ENCODE peak calls at places on chromosomes 12 and 14, in four cellular contexts. I is K562, G is lung, J is lower lobe of right lung. T is an unnamed sample.

GRCh38 chr12:58529114-58529665 is 391.1 kb downstream of the LRIG3 start:
- DNase-seq in I (no peak), G (no peak), J (no peak), T (no peak)

GRCh38 chr12:116672842-116673516 is 64.9 kb downstream of the SPRING1 start:
- DNase-seq in I (no peak), G (no peak), J (no peak), T (no peak)

GRCh38 chr12:9647825-9648700 is 21.4 kb upstream of the CLEC2D start:
- DNase-seq in I (peak; percentile 91), G (peak; percentile 78), J (peak; percentile 87), T (peak; percentile 95)

GRCh38 chr12:69313209-69313608 is 35.0 kb upstream of the LYZ start:
- DNase-seq in I (no peak), G (no peak), J (no peak), T (no peak)

GRCh38 chr12:107236824-107237467 is 143.6 kb upstream of the CRY1 start:
- DNase-seq in I (no peak), G (no peak), J (no peak), T (no peak)

GRCh38 chr12:31117203-31118011 is 43.7 kb downstream of the DDX11 start:
- DNase-seq in I (peak; percentile 71), G (no peak), J (no peak), T (no peak)

GRCh38 chr14:91744068-91744480 is 12.2 kb upstream of the CATSPERB start:
- DNase-seq in I (peak; percentile 13), G (peak; percentile 33), J (no peak), T (no peak)

GRCh38 chr12:51377099-51377984 is 13.9 kb downstream of the GALNT6 start:
- DNase-seq in I (no peak), G (no peak), J (no peak), T (peak; percentile 48)

GRCh38 chr14:55336691-55337090 is 65.5 kb downstream of the FBXO34 start:
- DNase-seq in I (no peak), G (no peak), J (no peak), T (no peak)

GRCh38 chr12:100984821-100985220 is 190.2 kb downstream of the ANO4 start:
- DNase-seq in I (no peak), G (no peak), J (no peak), T (no peak)

GRCh38 chr12:100986595-100987547 is 192.3 kb downstream of the ANO4 start:
- DNase-seq in I (no peak), G (no peak), J (no peak), T (no peak)

GRCh38 chr12:100991059-100991562 is 196.5 kb downstream of the ANO4 start:
- DNase-seq in I (no peak), G (no peak), J (no peak), T (no peak)

GRCh38 chr12:100988278-100988625 is 193.7 kb downstream of the ANO4 start:
- DNase-seq in I (no peak), G (no peak), J (no peak), T (no peak)

GRCh38 chr12:100987552-100988277 is 193.1 kb downstream of the ANO4 start:
- DNase-seq in I (peak; percentile 65), G (no peak), J (no peak), T (no peak)
- TF ChIP-seq CTCF in I (peak; percentile 39), G (no peak), J (no peak), T (no peak)

DNA sequence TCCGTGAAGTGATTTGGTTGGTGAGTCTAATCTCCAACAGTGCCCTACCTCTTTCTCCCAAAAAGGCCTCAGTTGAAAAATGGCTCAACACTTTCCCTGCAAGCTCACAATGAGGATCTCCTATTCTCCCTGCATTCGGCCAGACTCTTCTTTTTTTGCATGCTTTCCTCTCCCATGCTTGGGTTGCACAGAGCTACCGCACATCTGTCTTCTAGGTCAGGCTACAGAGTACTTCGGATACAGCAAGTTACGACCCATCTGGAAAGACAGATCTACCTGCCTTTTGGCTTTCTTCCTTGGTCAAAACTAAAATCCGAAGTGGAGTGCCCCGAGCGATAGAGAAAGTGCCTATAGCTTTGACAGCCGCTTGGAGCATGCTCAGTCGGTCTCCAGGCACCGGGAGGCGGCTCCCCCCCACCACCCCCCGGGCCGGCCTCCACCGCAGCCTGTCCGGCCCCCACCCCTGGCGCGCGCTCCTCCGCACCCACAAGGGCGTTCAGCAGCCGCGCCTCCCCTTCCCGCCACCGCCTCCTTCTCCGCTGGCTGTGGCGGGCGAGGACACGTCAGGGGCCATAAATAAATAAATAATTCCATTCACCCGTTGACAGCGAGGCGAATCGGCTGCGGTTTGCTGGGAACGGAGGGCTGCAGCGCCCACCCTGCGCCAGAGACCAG is at the start of gene SLC16A7:
- DNase-seq in I (peak; percentile 0), G (peak; percentile 84), J (peak; percentile 89), T (peak; percentile 96)
- TF ChIP-seq CTCF in I (no peak), G (no peak), J (no peak), T (no peak)

GRCh38 chr12:94873368-94874085 is 130.0 kb downstream of the NDUFA12 start:
- DNase-seq in I (no peak), G (no peak), J (no peak), T (peak; percentile 80)

GRCh38 chr12:94874986-94875312 is 128.5 kb downstream of the NDUFA12 start:
- DNase-seq in I (no peak), G (no peak), J (no peak), T (no peak)

GRCh38 chr12:94874086-94874985 is 129.2 kb downstream of the NDUFA12 start:
- DNase-seq in I (no peak), G (no peak), J (no peak), T (no peak)

GRCh38 chr12:94872671-94873367 is 130.7 kb downstream of the NDUFA12 start:
- DNase-seq in I (no peak), G (no peak), J (no peak), T (peak; percentile 74)

DNA sequence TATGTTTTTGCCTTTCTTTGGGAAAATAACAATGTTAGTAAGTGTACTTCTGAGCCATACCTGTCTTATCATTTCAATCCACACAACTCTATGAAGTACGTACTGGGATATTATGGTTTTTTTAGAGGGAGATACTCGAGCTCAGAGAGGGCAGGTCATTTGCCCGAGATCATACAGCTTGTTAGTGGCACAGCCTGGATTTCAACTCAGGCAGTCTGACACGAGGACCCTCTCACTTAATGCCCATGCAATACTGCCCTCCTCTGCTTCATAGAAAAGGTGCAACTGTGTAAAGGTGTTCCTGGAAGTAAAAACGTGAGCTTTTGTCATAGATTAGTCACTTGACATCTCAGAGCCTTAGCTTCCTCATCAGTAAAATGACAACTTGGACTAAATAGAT is 128.0 kb downstream of the NDUFA12 start:
- DNase-seq in I (peak; percentile 21), G (no peak), J (no peak), T (no peak)
- TF ChIP-seq CTCF in I (peak; percentile 32), G (no peak), J (no peak), T (peak; percentile 53)

DNA sequence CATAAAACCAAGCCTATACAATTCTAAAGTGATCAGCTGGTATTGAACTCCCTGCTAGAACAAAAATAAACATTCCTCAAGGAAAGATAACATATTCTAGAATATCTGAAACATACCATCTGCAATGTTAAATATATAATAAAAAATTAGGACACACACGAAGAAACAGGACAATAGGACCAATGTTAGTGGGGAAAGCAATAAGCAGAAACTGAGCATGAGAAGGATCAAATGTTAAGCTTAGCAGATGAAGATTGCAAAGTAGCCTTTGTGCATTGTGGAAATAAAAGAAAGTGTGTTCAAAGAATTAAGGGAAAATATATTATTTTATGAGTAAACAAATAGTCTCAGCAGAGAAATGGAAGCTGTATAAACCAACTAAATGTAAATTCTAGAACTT is 180.8 kb downstream of the EPS8 start:
- DNase-seq in I (no peak), G (no peak), J (no peak), T (no peak)
- TF ChIP-seq CTCF in I (no peak), G (no peak), J (no peak), T (no peak)

DNA sequence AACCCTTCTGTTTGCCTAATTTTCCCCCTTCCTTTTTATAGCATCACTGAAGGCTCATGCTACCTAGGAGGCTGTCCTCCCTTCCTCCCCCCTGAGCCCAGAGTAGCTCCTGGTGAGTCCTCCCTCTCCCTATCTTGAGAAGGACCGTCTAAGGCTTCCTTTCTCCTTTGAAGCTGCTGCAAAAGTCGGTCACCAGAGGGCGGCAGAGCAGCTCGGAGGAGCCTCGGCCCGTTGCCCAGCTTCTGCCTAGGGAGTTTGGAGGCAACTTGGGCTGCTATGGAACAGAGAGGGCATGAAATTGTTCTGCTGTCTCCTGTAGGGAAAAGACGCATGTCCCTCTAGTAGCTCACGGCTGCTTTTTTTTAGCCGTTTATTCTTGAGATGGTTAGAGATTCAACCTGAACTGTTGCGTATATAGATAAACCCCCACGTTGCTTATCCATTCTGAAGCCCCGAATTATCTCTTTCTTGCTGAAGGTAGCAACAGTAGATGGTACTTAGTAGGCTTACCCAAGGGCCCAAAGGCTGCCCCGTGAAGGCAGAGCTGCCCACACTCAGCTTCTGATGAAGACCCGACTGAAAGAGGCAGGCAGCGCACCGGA is 5.7 kb downstream of the WNT5B start:
- DNase-seq in I (peak; percentile 74), G (peak; percentile 75), J (peak; percentile 87), T (peak; percentile 89)
- TF ChIP-seq CTCF in I (peak; percentile 78), G (peak; percentile 74), J (peak; percentile 84), T (peak; percentile 80)

GRCh38 chr14:72876021-72876709 is 17.7 kb downstream of the DPF3 start:
- DNase-seq in I (no peak), G (no peak), J (no peak), T (no peak)

GRCh38 chr14:72880164-72880563 is 13.7 kb downstream of the DPF3 start:
- DNase-seq in I (no peak), G (no peak), J (no peak), T (no peak)

GRCh38 chr14:72878746-72879145 is 15.2 kb downstream of the DPF3 start:
- DNase-seq in I (no peak), G (no peak), J (no peak), T (no peak)

GRCh38 chr14:72879431-72879830 is 14.5 kb downstream of the DPF3 start:
- DNase-seq in I (no peak), G (no peak), J (no peak), T (no peak)

DNA sequence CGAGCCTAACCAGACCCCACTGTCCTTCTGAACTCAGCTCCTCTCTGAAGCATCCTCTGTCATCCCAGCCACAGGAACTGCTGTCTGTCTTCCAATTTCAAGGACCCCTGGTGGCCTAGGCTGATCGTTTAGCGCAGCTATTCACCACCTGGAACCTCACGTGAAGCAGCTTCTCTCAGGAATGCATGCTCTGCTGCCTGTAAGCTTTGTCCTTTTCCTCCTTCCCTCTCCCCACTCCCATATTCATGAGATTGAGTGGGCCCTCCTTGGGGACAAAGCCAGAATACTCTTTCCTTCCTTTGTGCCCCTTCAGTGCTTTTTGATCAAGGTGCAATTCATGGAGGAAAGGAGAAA is 17.2 kb downstream of the DPF3 start:
- DNase-seq in I (no peak), G (no peak), J (no peak), T (no peak)
- TF ChIP-seq CTCF in I (no peak), G (no peak), J (no peak), T (no peak)

GRCh38 chr12:44117368-44117767 is 281.5 kb downstream of the TMEM117 start:
- DNase-seq in I (no peak), G (no peak), J (no peak), T (no peak)
- TF ChIP-seq CTCF in I (no peak), G (no peak), J (no peak), T (no peak)

T was measured in kidney.